ENCODE peak calls at places on chromosome 18, in eight cellular contexts. One of them, this sample, is unnamed.

GRCh38 chr18:23826850-23827620 is 137.8 kb downstream of the LAMA3 start:
- DNase-seq in AG04450: no peak
- DNase-seq in SK-MEL-5: no peak
- DNase-seq in stimulated activated CD8-positive, alpha-beta memory T cell treated with anti-CD3 and anti-CD28 coated beads, Interleukin-2, amount 100 ng/mL, for 1 hour: no peak
- DNase-seq in substantia nigra: no peak
- DNase-seq in amniotic stem cell: no peak
- DNase-seq in choroid plexus epithelial cell: no peak
- DNase-seq in stimulated activated naive CD8-positive, alpha-beta T cell treated with anti-CD3 and anti-CD28 coated beads, Interleukin-15, Interleukin-2, amounts not matched to agents 100 U/mL and 50 U/mL, for 24 hours: no peak
- DNase-seq in this sample: no peak

GRCh38 chr18:46482831-46483230 is 174.2 kb downstream of the LOXHD1 start:
- DNase-seq in AG04450: no peak
- DNase-seq in SK-MEL-5: no peak
- DNase-seq in stimulated activated CD8-positive, alpha-beta memory T cell treated with anti-CD3 and anti-CD28 coated beads, Interleukin-2, amount 100 ng/mL, for 1 hour: no peak
- DNase-seq in substantia nigra: no peak
- DNase-seq in amniotic stem cell: no peak
- DNase-seq in choroid plexus epithelial cell: no peak
- DNase-seq in stimulated activated naive CD8-positive, alpha-beta T cell treated with anti-CD3 and anti-CD28 coated beads, Interleukin-15, Interleukin-2, amounts not matched to agents 100 U/mL and 50 U/mL, for 24 hours: no peak
- DNase-seq in this sample: no peak

GRCh38 chr18:8629602-8630001 is 20.4 kb downstream of the RAB12 start:
- DNase-seq in AG04450: no peak
- DNase-seq in SK-MEL-5: no peak
- DNase-seq in stimulated activated CD8-positive, alpha-beta memory T cell treated with anti-CD3 and anti-CD28 coated beads, Interleukin-2, amount 100 ng/mL, for 1 hour: no peak
- DNase-seq in substantia nigra: no peak
- DNase-seq in amniotic stem cell: no peak
- DNase-seq in choroid plexus epithelial cell: no peak
- DNase-seq in stimulated activated naive CD8-positive, alpha-beta T cell treated with anti-CD3 and anti-CD28 coated beads, Interleukin-15, Interleukin-2, amounts not matched to agents 100 U/mL and 50 U/mL, for 24 hours: no peak
- DNase-seq in this sample: no peak

GRCh38 chr18:68417166-68417776 is 297.6 kb downstream of the TMX3 start:
- DNase-seq in AG04450: no peak
- DNase-seq in SK-MEL-5: no peak
- DNase-seq in stimulated activated CD8-positive, alpha-beta memory T cell treated with anti-CD3 and anti-CD28 coated beads, Interleukin-2, amount 100 ng/mL, for 1 hour: no peak
- DNase-seq in substantia nigra: no peak
- DNase-seq in amniotic stem cell: no peak
- DNase-seq in choroid plexus epithelial cell: peak
- DNase-seq in stimulated activated naive CD8-positive, alpha-beta T cell treated with anti-CD3 and anti-CD28 coated beads, Interleukin-15, Interleukin-2, amounts not matched to agents 100 U/mL and 50 U/mL, for 24 hours: no peak
- DNase-seq in this sample: no peak

GRCh38 chr18:76491436-76491800 is 3.6 kb downstream of the ZNF516 start:
- DNase-seq in AG04450: no peak
- DNase-seq in SK-MEL-5: peak
- DNase-seq in stimulated activated CD8-positive, alpha-beta memory T cell treated with anti-CD3 and anti-CD28 coated beads, Interleukin-2, amount 100 ng/mL, for 1 hour: peak
- DNase-seq in substantia nigra: no peak
- DNase-seq in amniotic stem cell: peak
- DNase-seq in choroid plexus epithelial cell: peak
- DNase-seq in stimulated activated naive CD8-positive, alpha-beta T cell treated with anti-CD3 and anti-CD28 coated beads, Interleukin-15, Interleukin-2, amounts not matched to agents 100 U/mL and 50 U/mL, for 24 hours: peak
- DNase-seq in this sample: no peak

GRCh38 chr18:48490641-48491040 is 48.2 kb upstream of the CTIF start:
- DNase-seq in AG04450: no peak
- DNase-seq in SK-MEL-5: no peak
- DNase-seq in stimulated activated CD8-positive, alpha-beta memory T cell treated with anti-CD3 and anti-CD28 coated beads, Interleukin-2, amount 100 ng/mL, for 1 hour: no peak
- DNase-seq in substantia nigra: no peak
- DNase-seq in amniotic stem cell: no peak
- DNase-seq in choroid plexus epithelial cell: no peak
- DNase-seq in stimulated activated naive CD8-positive, alpha-beta T cell treated with anti-CD3 and anti-CD28 coated beads, Interleukin-15, Interleukin-2, amounts not matched to agents 100 U/mL and 50 U/mL, for 24 hours: no peak
- DNase-seq in this sample: no peak

GRCh38 chr18:75070625-75071483 is 138.1 kb downstream of the PTGR3 start:
- DNase-seq in AG04450: peak
- DNase-seq in SK-MEL-5: peak
- DNase-seq in stimulated activated CD8-positive, alpha-beta memory T cell treated with anti-CD3 and anti-CD28 coated beads, Interleukin-2, amount 100 ng/mL, for 1 hour: peak
- DNase-seq in substantia nigra: no peak
- DNase-seq in amniotic stem cell: peak
- DNase-seq in choroid plexus epithelial cell: peak
- DNase-seq in stimulated activated naive CD8-positive, alpha-beta T cell treated with anti-CD3 and anti-CD28 coated beads, Interleukin-15, Interleukin-2, amounts not matched to agents 100 U/mL and 50 U/mL, for 24 hours: peak
- DNase-seq in this sample: peak

GRCh38 chr18:47798366-47798765 is 132.1 kb downstream of the SMAD2 start:
- DNase-seq in AG04450: no peak
- DNase-seq in SK-MEL-5: no peak
- DNase-seq in stimulated activated CD8-positive, alpha-beta memory T cell treated with anti-CD3 and anti-CD28 coated beads, Interleukin-2, amount 100 ng/mL, for 1 hour: no peak
- DNase-seq in substantia nigra: no peak
- DNase-seq in amniotic stem cell: no peak
- DNase-seq in choroid plexus epithelial cell: no peak
- DNase-seq in stimulated activated naive CD8-positive, alpha-beta T cell treated with anti-CD3 and anti-CD28 coated beads, Interleukin-15, Interleukin-2, amounts not matched to agents 100 U/mL and 50 U/mL, for 24 hours: no peak
- DNase-seq in this sample: no peak

GRCh38 chr18:68439672-68440071 is 275.2 kb downstream of the TMX3 start:
- DNase-seq in AG04450: no peak
- DNase-seq in SK-MEL-5: no peak
- DNase-seq in stimulated activated CD8-positive, alpha-beta memory T cell treated with anti-CD3 and anti-CD28 coated beads, Interleukin-2, amount 100 ng/mL, for 1 hour: no peak
- DNase-seq in substantia nigra: no peak
- DNase-seq in amniotic stem cell: no peak
- DNase-seq in choroid plexus epithelial cell: no peak
- DNase-seq in stimulated activated naive CD8-positive, alpha-beta T cell treated with anti-CD3 and anti-CD28 coated beads, Interleukin-15, Interleukin-2, amounts not matched to agents 100 U/mL and 50 U/mL, for 24 hours: no peak
- DNase-seq in this sample: no peak

GRCh38 chr18:41396861-41397260 is 558.2 kb upstream of the PIK3C3 start:
- DNase-seq in AG04450: no peak
- DNase-seq in SK-MEL-5: no peak
- DNase-seq in stimulated activated CD8-positive, alpha-beta memory T cell treated with anti-CD3 and anti-CD28 coated beads, Interleukin-2, amount 100 ng/mL, for 1 hour: no peak
- DNase-seq in substantia nigra: no peak
- DNase-seq in amniotic stem cell: no peak
- DNase-seq in choroid plexus epithelial cell: no peak
- DNase-seq in stimulated activated naive CD8-positive, alpha-beta T cell treated with anti-CD3 and anti-CD28 coated beads, Interleukin-15, Interleukin-2, amounts not matched to agents 100 U/mL and 50 U/mL, for 24 hours: no peak
- DNase-seq in this sample: no peak

GRCh38 chr18:5728566-5728965 is 166.8 kb downstream of the TMEM200C start:
- DNase-seq in AG04450: no peak
- DNase-seq in SK-MEL-5: no peak
- DNase-seq in stimulated activated CD8-positive, alpha-beta memory T cell treated with anti-CD3 and anti-CD28 coated beads, Interleukin-2, amount 100 ng/mL, for 1 hour: no peak
- DNase-seq in substantia nigra: no peak
- DNase-seq in amniotic stem cell: no peak
- DNase-seq in choroid plexus epithelial cell: no peak
- DNase-seq in stimulated activated naive CD8-positive, alpha-beta T cell treated with anti-CD3 and anti-CD28 coated beads, Interleukin-15, Interleukin-2, amounts not matched to agents 100 U/mL and 50 U/mL, for 24 hours: no peak
- DNase-seq in this sample: no peak

GRCh38 chr18:9782073-9782857 is 74.2 kb downstream of the RAB31 start:
- DNase-seq in AG04450: peak
- DNase-seq in SK-MEL-5: peak
- DNase-seq in stimulated activated CD8-positive, alpha-beta memory T cell treated with anti-CD3 and anti-CD28 coated beads, Interleukin-2, amount 100 ng/mL, for 1 hour: no peak
- DNase-seq in substantia nigra: no peak
- DNase-seq in amniotic stem cell: peak
- DNase-seq in choroid plexus epithelial cell: peak
- DNase-seq in stimulated activated naive CD8-positive, alpha-beta T cell treated with anti-CD3 and anti-CD28 coated beads, Interleukin-15, Interleukin-2, amounts not matched to agents 100 U/mL and 50 U/mL, for 24 hours: no peak
- DNase-seq in this sample: no peak

GRCh38 chr18:69817335-69817935 is 130.2 kb downstream of the CD226 start:
- DNase-seq in AG04450: peak
- DNase-seq in SK-MEL-5: peak
- DNase-seq in stimulated activated CD8-positive, alpha-beta memory T cell treated with anti-CD3 and anti-CD28 coated beads, Interleukin-2, amount 100 ng/mL, for 1 hour: no peak
- DNase-seq in substantia nigra: no peak
- DNase-seq in amniotic stem cell: peak
- DNase-seq in choroid plexus epithelial cell: peak
- DNase-seq in stimulated activated naive CD8-positive, alpha-beta T cell treated with anti-CD3 and anti-CD28 coated beads, Interleukin-15, Interleukin-2, amounts not matched to agents 100 U/mL and 50 U/mL, for 24 hours: no peak
- DNase-seq in this sample: no peak

GRCh38 chr18:7084080-7084765 is 33.4 kb downstream of the LAMA1 start:
- DNase-seq in AG04450: peak
- DNase-seq in SK-MEL-5: peak
- DNase-seq in stimulated activated CD8-positive, alpha-beta memory T cell treated with anti-CD3 and anti-CD28 coated beads, Interleukin-2, amount 100 ng/mL, for 1 hour: no peak
- DNase-seq in substantia nigra: no peak
- DNase-seq in amniotic stem cell: no peak
- DNase-seq in choroid plexus epithelial cell: peak
- DNase-seq in stimulated activated naive CD8-positive, alpha-beta T cell treated with anti-CD3 and anti-CD28 coated beads, Interleukin-15, Interleukin-2, amounts not matched to agents 100 U/mL and 50 U/mL, for 24 hours: no peak
- DNase-seq in this sample: no peak

GRCh38 chr18:40006553-40007073 is 1948.4 kb upstream of the PIK3C3 start:
- DNase-seq in AG04450: no peak
- DNase-seq in SK-MEL-5: peak
- DNase-seq in stimulated activated CD8-positive, alpha-beta memory T cell treated with anti-CD3 and anti-CD28 coated beads, Interleukin-2, amount 100 ng/mL, for 1 hour: no peak
- DNase-seq in substantia nigra: no peak
- DNase-seq in amniotic stem cell: no peak
- DNase-seq in choroid plexus epithelial cell: no peak
- DNase-seq in stimulated activated naive CD8-positive, alpha-beta T cell treated with anti-CD3 and anti-CD28 coated beads, Interleukin-15, Interleukin-2, amounts not matched to agents 100 U/mL and 50 U/mL, for 24 hours: no peak
- DNase-seq in this sample: no peak

GRCh38 chr18:48754559-48754958 is 196.2 kb downstream of the SMAD7 start:
- DNase-seq in AG04450: no peak
- DNase-seq in SK-MEL-5: no peak
- DNase-seq in stimulated activated CD8-positive, alpha-beta memory T cell treated with anti-CD3 and anti-CD28 coated beads, Interleukin-2, amount 100 ng/mL, for 1 hour: no peak
- DNase-seq in substantia nigra: no peak
- DNase-seq in amniotic stem cell: no peak
- DNase-seq in choroid plexus epithelial cell: no peak
- DNase-seq in stimulated activated naive CD8-positive, alpha-beta T cell treated with anti-CD3 and anti-CD28 coated beads, Interleukin-15, Interleukin-2, amounts not matched to agents 100 U/mL and 50 U/mL, for 24 hours: no peak
- DNase-seq in this sample: no peak

GRCh38 chr18:52339891-52340371 is at the start of gene DCC:
- DNase-seq in AG04450: peak
- DNase-seq in SK-MEL-5: peak
- DNase-seq in stimulated activated CD8-positive, alpha-beta memory T cell treated with anti-CD3 and anti-CD28 coated beads, Interleukin-2, amount 100 ng/mL, for 1 hour: no peak
- DNase-seq in substantia nigra: peak
- DNase-seq in amniotic stem cell: peak
- DNase-seq in choroid plexus epithelial cell: peak
- DNase-seq in stimulated activated naive CD8-positive, alpha-beta T cell treated with anti-CD3 and anti-CD28 coated beads, Interleukin-15, Interleukin-2, amounts not matched to agents 100 U/mL and 50 U/mL, for 24 hours: no peak
- DNase-seq in this sample: no peak